ENCODE peak calls at places on chromosomes 13 and 19, in seven cellular contexts. One of them, this sample, is unnamed.

GRCh38 chr13:45521292-45521691 is 56.6 kb downstream of the COG3 start:
- DNase-seq in K562: no peak
- DNase-seq in GM04504: no peak
- DNase-seq in stimulated activated CD4-positive, alpha-beta T cell treated with anti-CD3 and anti-CD28 coated beads, Interleukin-4, amount 100 ng/mL, for 1 hour: no peak
- DNase-seq in activated T-cell treated with anti-CD3 and anti-CD28 coated beads, Interleukin-2, amount 50 U/mL, for 4 hours: no peak
- DNase-seq in skeletal muscle cell: peak
- DNase-seq in COR-L47: no peak
- DNase-seq in this sample: no peak

GRCh38 chr13:99926014-99926731 is 45.4 kb downstream of the ZIC5 start:
- DNase-seq in skeletal muscle cell: no peak
- DNase-seq in COR-L47: peak
- DNase-seq in GM04504: no peak
- DNase-seq in K562: no peak
- DNase-seq in activated T-cell treated with anti-CD3 and anti-CD28 coated beads, Interleukin-2, amount 50 U/mL, for 4 hours: no peak
- DNase-seq in stimulated activated CD4-positive, alpha-beta T cell treated with anti-CD3 and anti-CD28 coated beads, Interleukin-4, amount 100 ng/mL, for 1 hour: no peak
- DNase-seq in this sample: peak

GRCh38 chr13:63492604-63493003 is 2077.0 kb upstream of the PCDH20 start:
- DNase-seq in GM04504: no peak
- DNase-seq in skeletal muscle cell: no peak
- DNase-seq in stimulated activated CD4-positive, alpha-beta T cell treated with anti-CD3 and anti-CD28 coated beads, Interleukin-4, amount 100 ng/mL, for 1 hour: no peak
- DNase-seq in K562: no peak
- DNase-seq in COR-L47: no peak
- DNase-seq in activated T-cell treated with anti-CD3 and anti-CD28 coated beads, Interleukin-2, amount 50 U/mL, for 4 hours: no peak
- DNase-seq in this sample: no peak

GRCh38 chr19:31519216-31519615 is 170.0 kb upstream of the TSHZ3 start:
- DNase-seq in stimulated activated CD4-positive, alpha-beta T cell treated with anti-CD3 and anti-CD28 coated beads, Interleukin-4, amount 100 ng/mL, for 1 hour: no peak
- DNase-seq in COR-L47: no peak
- DNase-seq in GM04504: no peak
- DNase-seq in K562: no peak
- DNase-seq in skeletal muscle cell: no peak
- DNase-seq in activated T-cell treated with anti-CD3 and anti-CD28 coated beads, Interleukin-2, amount 50 U/mL, for 4 hours: no peak
- DNase-seq in this sample: no peak

GRCh38 chr19:43699506-43700367 is 16.1 kb upstream of the IRGC start:
- DNase-seq in stimulated activated CD4-positive, alpha-beta T cell treated with anti-CD3 and anti-CD28 coated beads, Interleukin-4, amount 100 ng/mL, for 1 hour: no peak
- DNase-seq in COR-L47: no peak
- DNase-seq in skeletal muscle cell: no peak
- DNase-seq in activated T-cell treated with anti-CD3 and anti-CD28 coated beads, Interleukin-2, amount 50 U/mL, for 4 hours: no peak
- DNase-seq in GM04504: no peak
- DNase-seq in K562: no peak
- DNase-seq in this sample: no peak

GRCh38 chr13:113740661-113741060 is 18.4 kb upstream of the TMEM255B start:
- DNase-seq in K562: no peak
- DNase-seq in activated T-cell treated with anti-CD3 and anti-CD28 coated beads, Interleukin-2, amount 50 U/mL, for 4 hours: no peak
- DNase-seq in skeletal muscle cell: no peak
- DNase-seq in stimulated activated CD4-positive, alpha-beta T cell treated with anti-CD3 and anti-CD28 coated beads, Interleukin-4, amount 100 ng/mL, for 1 hour: no peak
- DNase-seq in GM04504: no peak
- DNase-seq in COR-L47: no peak
- DNase-seq in this sample: no peak

GRCh38 chr19:46015080-46015960 is 7.5 kb downstream of the PGLYRP1 start:
- DNase-seq in skeletal muscle cell: no peak
- DNase-seq in COR-L47: peak
- DNase-seq in stimulated activated CD4-positive, alpha-beta T cell treated with anti-CD3 and anti-CD28 coated beads, Interleukin-4, amount 100 ng/mL, for 1 hour: peak
- DNase-seq in K562: peak
- DNase-seq in GM04504: no peak
- DNase-seq in activated T-cell treated with anti-CD3 and anti-CD28 coated beads, Interleukin-2, amount 50 U/mL, for 4 hours: peak
- DNase-seq in this sample: peak

GRCh38 chr13:113810640-113811039 is 51.6 kb downstream of the TMEM255B start:
- DNase-seq in GM04504: no peak
- DNase-seq in K562: no peak
- DNase-seq in COR-L47: no peak
- DNase-seq in skeletal muscle cell: no peak
- DNase-seq in activated T-cell treated with anti-CD3 and anti-CD28 coated beads, Interleukin-2, amount 50 U/mL, for 4 hours: no peak
- DNase-seq in stimulated activated CD4-positive, alpha-beta T cell treated with anti-CD3 and anti-CD28 coated beads, Interleukin-4, amount 100 ng/mL, for 1 hour: no peak
- DNase-seq in this sample: no peak

GRCh38 chr13:99367663-99368448 is 60.7 kb upstream of the GPR183 start:
- DNase-seq in COR-L47: no peak
- DNase-seq in GM04504: no peak
- DNase-seq in stimulated activated CD4-positive, alpha-beta T cell treated with anti-CD3 and anti-CD28 coated beads, Interleukin-4, amount 100 ng/mL, for 1 hour: no peak
- DNase-seq in skeletal muscle cell: no peak
- DNase-seq in K562: no peak
- DNase-seq in activated T-cell treated with anti-CD3 and anti-CD28 coated beads, Interleukin-2, amount 50 U/mL, for 4 hours: no peak
- DNase-seq in this sample: no peak

GRCh38 chr19:28999733-29000433 is 213.1 kb downstream of the UQCRFS1 start:
- DNase-seq in COR-L47: no peak
- DNase-seq in K562: no peak
- DNase-seq in skeletal muscle cell: no peak
- DNase-seq in activated T-cell treated with anti-CD3 and anti-CD28 coated beads, Interleukin-2, amount 50 U/mL, for 4 hours: no peak
- DNase-seq in stimulated activated CD4-positive, alpha-beta T cell treated with anti-CD3 and anti-CD28 coated beads, Interleukin-4, amount 100 ng/mL, for 1 hour: no peak
- DNase-seq in GM04504: no peak
- DNase-seq in this sample: no peak

GRCh38 chr13:109093988-109094387 is 464.6 kb downstream of the MYO16 start:
- DNase-seq in skeletal muscle cell: no peak
- DNase-seq in stimulated activated CD4-positive, alpha-beta T cell treated with anti-CD3 and anti-CD28 coated beads, Interleukin-4, amount 100 ng/mL, for 1 hour: no peak
- DNase-seq in GM04504: no peak
- DNase-seq in activated T-cell treated with anti-CD3 and anti-CD28 coated beads, Interleukin-2, amount 50 U/mL, for 4 hours: no peak
- DNase-seq in COR-L47: no peak
- DNase-seq in K562: no peak
- DNase-seq in this sample: peak

GRCh38 chr19:5936308-5936980 is 22.4 kb downstream of the CAPS start:
- DNase-seq in K562: no peak
- DNase-seq in stimulated activated CD4-positive, alpha-beta T cell treated with anti-CD3 and anti-CD28 coated beads, Interleukin-4, amount 100 ng/mL, for 1 hour: no peak
- DNase-seq in skeletal muscle cell: no peak
- DNase-seq in COR-L47: no peak
- DNase-seq in activated T-cell treated with anti-CD3 and anti-CD28 coated beads, Interleukin-2, amount 50 U/mL, for 4 hours: no peak
- DNase-seq in GM04504: no peak
- DNase-seq in this sample: no peak

GRCh38 chr19:1819976-1820255 is 7.8 kb upstream of the ATP8B3 start:
- DNase-seq in COR-L47: no peak
- DNase-seq in K562: no peak
- DNase-seq in activated T-cell treated with anti-CD3 and anti-CD28 coated beads, Interleukin-2, amount 50 U/mL, for 4 hours: no peak
- DNase-seq in stimulated activated CD4-positive, alpha-beta T cell treated with anti-CD3 and anti-CD28 coated beads, Interleukin-4, amount 100 ng/mL, for 1 hour: no peak
- DNase-seq in skeletal muscle cell: no peak
- DNase-seq in GM04504: no peak
- DNase-seq in this sample: no peak

GRCh38 chr19:6587093-6587820 is 3.7 kb downstream of the CD70 start:
- DNase-seq in COR-L47: no peak
- DNase-seq in stimulated activated CD4-positive, alpha-beta T cell treated with anti-CD3 and anti-CD28 coated beads, Interleukin-4, amount 100 ng/mL, for 1 hour: no peak
- DNase-seq in K562: no peak
- DNase-seq in GM04504: no peak
- DNase-seq in activated T-cell treated with anti-CD3 and anti-CD28 coated beads, Interleukin-2, amount 50 U/mL, for 4 hours: no peak
- DNase-seq in skeletal muscle cell: no peak
- DNase-seq in this sample: no peak

GRCh38 chr13:26280295-26280694 is 26.4 kb downstream of the CDK8 start:
- DNase-seq in GM04504: peak
- DNase-seq in K562: no peak
- DNase-seq in skeletal muscle cell: peak
- DNase-seq in stimulated activated CD4-positive, alpha-beta T cell treated with anti-CD3 and anti-CD28 coated beads, Interleukin-4, amount 100 ng/mL, for 1 hour: no peak
- DNase-seq in COR-L47: no peak
- DNase-seq in activated T-cell treated with anti-CD3 and anti-CD28 coated beads, Interleukin-2, amount 50 U/mL, for 4 hours: no peak
- DNase-seq in this sample: no peak

This sample was measured in DMS153.